ENCODE peak calls at places on chromosome 3, in eight cellular contexts. R, Y, M, U, V, N, J and Z are unnamed samples.

GRCh38 chr3:114892117-114892870 is 254.8 kb downstream of the ZBTB20 start:
- DNase-seq in R (no peak), Y (peak; percentile 84), M (no peak), U (no peak), V (no peak), N (no peak), J (peak; percentile 34), Z (no peak)

GRCh38 chr3:155497930-155498647 is 204.6 kb upstream of the STRIT1 start:
- DNase-seq in R (peak; percentile 93), Y (no peak), M (no peak), U (no peak), V (peak; percentile 50), N (no peak), J (no peak), Z (no peak)

GRCh38 chr3:58164916-58165821 is 45.6 kb downstream of the DNASE1L3 start:
- DNase-seq in R (no peak), Y (peak; percentile 55), M (no peak), U (peak; percentile 58), V (peak; percentile 24), N (no peak), J (peak; percentile 38), Z (no peak)

GRCh38 chr3:82791241-82791640 is 1029.8 kb upstream of the GBE1 start:
- DNase-seq in R (no peak), Y (no peak), M (no peak), U (no peak), V (no peak), N (no peak), J (no peak), Z (no peak)

GRCh38 chr3:138471481-138471880 is 37.1 kb downstream of the ESYT3 start:
- DNase-seq in R (no peak), Y (no peak), M (no peak), U (no peak), V (no peak), N (no peak), J (no peak), Z (no peak)

GRCh38 chr3:158659454-158660237 is 12.8 kb downstream of the LXN start:
- DNase-seq in R (peak; percentile 75), Y (peak; percentile 81), M (peak; percentile 18), U (peak; percentile 43), V (peak; percentile 87), N (peak; percentile 97), J (peak; percentile 21), Z (peak; percentile 95)

GRCh38 chr3:125271127-125271526 is 58.6 kb upstream of the SLC12A8 start:
- DNase-seq in R (no peak), Y (no peak), M (no peak), U (no peak), V (peak; percentile 8), N (no peak), J (no peak), Z (no peak)

GRCh38 chr3:81245043-81245442 is 516.4 kb downstream of the GBE1 start:
- DNase-seq in R (no peak), Y (no peak), M (no peak), U (no peak), V (peak; percentile 68), N (no peak), J (no peak), Z (no peak)

GRCh38 chr3:186224211-186224610 is 115.3 kb upstream of the ETV5 start:
- DNase-seq in R (no peak), Y (no peak), M (no peak), U (no peak), V (no peak), N (no peak), J (no peak), Z (no peak)

GRCh38 chr3:50345586-50345985 is at the start of gene ZMYND10:
- DNase-seq in R (peak; percentile 38), Y (peak; percentile 31), M (peak; percentile 56), U (peak; percentile 79), V (peak; percentile 47), N (no peak), J (peak; percentile 52), Z (no peak)

GRCh38 chr3:191343115-191343514 is 12.8 kb upstream of the UTS2B start:
- DNase-seq in R (no peak), Y (no peak), M (no peak), U (no peak), V (no peak), N (no peak), J (no peak), Z (no peak)

GRCh38 chr3:46406786-46407611 is at the start of the genes CCR5AS and CCRL2:
- DNase-seq in R (peak; percentile 14), Y (no peak), M (peak; percentile 39), U (peak; percentile 84), V (peak; percentile 36), N (peak; percentile 89), J (no peak), Z (peak; percentile 86)

GRCh38 chr3:187943677-187944390 is 198.6 kb upstream of the BCL6 start:
- DNase-seq in R (no peak), Y (no peak), M (no peak), U (no peak), V (peak; percentile 17), N (no peak), J (no peak), Z (no peak)

GRCh38 chr3:190382082-190382481 is 5.9 kb upstream of the CLDN16 start:
- DNase-seq in R (peak; percentile 78), Y (no peak), M (no peak), U (no peak), V (peak; percentile 56), N (no peak), J (no peak), Z (no peak)

GRCh38 chr3:159936541-159936940 is 52.1 kb upstream of the IL12A start:
- DNase-seq in R (no peak), Y (no peak), M (no peak), U (no peak), V (no peak), N (no peak), J (no peak), Z (no peak)

GRCh38 chr3:23915537-23916108 is 1.2 kb downstream of the NKIRAS1 start:
- DNase-seq in R (peak; percentile 28), Y (peak; percentile 30), M (no peak), U (no peak), V (peak; percentile 67), N (peak; percentile 6), J (peak; percentile 14), Z (peak; percentile 15)

GRCh38 chr3:55750525-55750924 is 263.4 kb upstream of the WNT5A start:
- DNase-seq in R (peak; percentile 91), Y (no peak), M (no peak), U (no peak), V (peak; percentile 31), N (no peak), J (no peak), Z (no peak)

GRCh38 chr3:23979569-23979968 is 34.5 kb downstream of the NR1D2 start:
- DNase-seq in R (no peak), Y (no peak), M (no peak), U (no peak), V (no peak), N (no peak), J (no peak), Z (no peak)

GRCh38 chr3:192122832-192123594 is 604.3 kb downstream of the FGF12 start:
- DNase-seq in R (no peak), Y (no peak), M (no peak), U (no peak), V (no peak), N (no peak), J (no peak), Z (no peak)

GRCh38 chr3:126480864-126481263 is 5.2 kb upstream of the ZXDC start:
- DNase-seq in R (no peak), Y (no peak), M (no peak), U (no peak), V (no peak), N (no peak), J (peak; percentile 87), Z (no peak)